ENCODE peak calls at places on chromosomes 2 and 18, in seven cellular contexts. R is HuH-7.5; B is NCI-H345; Y is T-helper 1 cell; G is astrocyte; F is activated naive CD4-positive, alpha-beta T cell; C is HEK293T. N is an unnamed sample.

GRCh38 chr2:12737226-12738111 is 20.7 kb downstream of the TRIB2 start:
- DNase-seq in C (no peak), G (no peak), B (no peak), R (no peak), F (no peak), Y (no peak), N (no peak)

GRCh38 chr18:26002375-26002774 is 88.0 kb downstream of the SS18 start:
- DNase-seq in G (no peak), B (no peak), Y (no peak), R (no peak), F (no peak), C (no peak), N (no peak)

GRCh38 chr2:144950874-144951560 is 431.1 kb upstream of the ZEB2 start:
- DNase-seq in Y (no peak), C (no peak), R (no peak), B (no peak), F (no peak), G (peak), N (no peak)

GRCh38 chr18:48658721-48659120 is 119.9 kb downstream of the CTIF start:
- DNase-seq in Y (no peak), B (no peak), F (no peak), R (no peak), C (no peak), G (no peak), N (no peak)

GRCh38 chr2:209624192-209624938 is 147.3 kb upstream of the UNC80 start:
- DNase-seq in C (no peak), F (no peak), Y (no peak), R (no peak), B (no peak), G (peak), N (no peak)

GRCh38 chr2:102235042-102235473 is 48.2 kb downstream of the IL1RL2 start:
- DNase-seq in R (no peak), G (no peak), F (no peak), C (no peak), B (no peak), Y (no peak), N (no peak)

GRCh38 chr2:12661472-12661871 is 55.3 kb upstream of the TRIB2 start:
- DNase-seq in R (no peak), G (no peak), F (no peak), C (no peak), Y (no peak), B (no peak), N (no peak)

GRCh38 chr2:112322919-112323318 is 47.5 kb downstream of the ZC3H6 start:
- DNase-seq in F (no peak), B (no peak), R (no peak), Y (no peak), C (no peak), G (no peak), N (no peak)

GRCh38 chr2:41910126-41910525 is 137.7 kb upstream of the PKDCC start:
- DNase-seq in Y (no peak), G (peak), F (no peak), C (no peak), R (no peak), B (no peak), N (no peak)

GRCh38 chr2:197312186-197312585 is 1.6 kb upstream of the ANKRD44 start:
- DNase-seq in G (no peak), R (no peak), F (no peak), C (no peak), B (no peak), Y (no peak), N (no peak)

GRCh38 chr2:241014224-241014623 is 15.8 kb downstream of the SNED1 start:
- DNase-seq in F (no peak), R (no peak), C (no peak), G (no peak), B (no peak), Y (no peak), N (no peak)

GRCh38 chr18:54532222-54532621 is 58.8 kb upstream of the DYNAP start:
- DNase-seq in R (no peak), C (no peak), F (no peak), G (no peak), Y (no peak), B (no peak), N (no peak)

GRCh38 chr2:228646061-228646460 is 464.6 kb upstream of the SPHKAP start:
- DNase-seq in F (no peak), G (peak), B (no peak), Y (no peak), R (no peak), C (no peak), N (no peak)

GRCh38 chr2:127218843-127219715 is 1.0 kb downstream of the CYP27C1 start:
- DNase-seq in G (no peak), B (no peak), Y (no peak), F (no peak), R (no peak), C (no peak), N (no peak)

GRCh38 chr2:36605273-36605672 is 7.3 kb upstream of the FEZ2 start:
- DNase-seq in B (no peak), R (no peak), Y (no peak), C (no peak), F (no peak), G (no peak), N (no peak)

GRCh38 chr18:42053188-42053781 is 98.3 kb downstream of the PIK3C3 start:
- DNase-seq in C (peak), G (peak), B (peak), F (peak), R (no peak), Y (peak), N (no peak)

GRCh38 chr18:30406728-30407127 is 635.8 kb downstream of the DSC3 start:
- DNase-seq in G (no peak), B (no peak), C (no peak), R (no peak), Y (no peak), F (no peak), N (no peak)

GRCh38 chr2:196544906-196545433 is 94.5 kb upstream of the CCDC150 start:
- DNase-seq in F (no peak), R (no peak), G (no peak), Y (no peak), B (no peak), C (no peak), N (no peak)

GRCh38 chr2:136423516-136423996 is 305.6 kb upstream of the CXCR4 start:
- DNase-seq in B (peak), G (peak), F (peak), Y (peak), C (peak), R (peak), N (peak)

GRCh38 chr18:34901299-34901698 is 139.9 kb upstream of the MAPRE2 start:
- DNase-seq in R (no peak), B (no peak), Y (no peak), G (no peak), F (no peak), C (no peak), N (no peak)

GRCh38 chr2:195575879-195576391 is 81.1 kb upstream of the SLC39A10 start:
- DNase-seq in B (peak), G (peak), Y (peak), R (peak), F (no peak), C (no peak), N (no peak)

GRCh38 chr2:29844713-29845320 is 76.6 kb downstream of the ALK start:
- DNase-seq in G (peak), B (no peak), C (no peak), Y (no peak), F (no peak), R (no peak), N (no peak)

GRCh38 chr2:102337012-102337411 is 18.6 kb upstream of the IL18R1 start:
- DNase-seq in Y (no peak), F (no peak), B (no peak), R (no peak), C (no peak), G (no peak), N (no peak)

GRCh38 chr18:75926811-75927210 is 499.3 kb upstream of the SMIM21 start:
- DNase-seq in Y (no peak), B (no peak), C (no peak), G (peak), F (no peak), R (no peak), N (no peak)

GRCh38 chr2:235146206-235146605 is 194.4 kb downstream of the SH3BP4 start:
- DNase-seq in R (no peak), C (no peak), F (no peak), G (no peak), B (no peak), Y (no peak), N (no peak)

GRCh38 chr2:120316528-120317179 is 29.3 kb upstream of the INHBB start:
- DNase-seq in Y (no peak), R (no peak), G (no peak), C (no peak), B (no peak), F (no peak), N (no peak)

GRCh38 chr2:233156001-233156400 is 95.5 kb upstream of the ATG16L1 start:
- DNase-seq in F (no peak), R (no peak), G (no peak), Y (no peak), B (no peak), C (no peak), N (no peak)

GRCh38 chr2:48601349-48601748 is 16.3 kb upstream of the GTF2A1L start:
- DNase-seq in G (peak), Y (no peak), C (peak), R (no peak), F (no peak), B (peak), N (no peak)

GRCh38 chr2:9364791-9365497 is 58.4 kb downstream of the ITGB1BP1 start:
- DNase-seq in Y (no peak), F (no peak), B (no peak), G (no peak), R (no peak), C (no peak), N (no peak)

GRCh38 chr2:170845343-170845742 is 28.7 kb downstream of the GAD1 start:
- DNase-seq in Y (no peak), R (no peak), F (no peak), B (no peak), G (no peak), C (peak), N (no peak)

GRCh38 chr18:51955136-51955535 is 384.9 kb upstream of the DCC start:
- DNase-seq in C (no peak), G (no peak), Y (no peak), B (no peak), R (no peak), F (no peak), N (no peak)

GRCh38 chr2:137173514-137173913 is 408.2 kb downstream of the THSD7B start:
- DNase-seq in Y (no peak), F (no peak), B (no peak), R (no peak), C (peak), G (peak), N (no peak)

GRCh38 chr18:24528857-24529256 is 68.4 kb downstream of the HRH4 start:
- DNase-seq in G (no peak), B (no peak), R (no peak), Y (no peak), F (no peak), C (no peak), N (no peak)

GRCh38 chr2:177344316-177344715 is 48.3 kb upstream of the AGPS start:
- DNase-seq in B (no peak), R (no peak), G (no peak), Y (no peak), C (no peak), F (no peak), N (no peak)

GRCh38 chr18:65753520-65753919 is 2.7 kb downstream of the CDH7 start:
- DNase-seq in Y (no peak), F (no peak), B (peak), R (no peak), C (peak), G (no peak), N (no peak)

GRCh38 chr2:212330263-212330662 is 208.3 kb downstream of the ERBB4 start:
- DNase-seq in C (no peak), F (no peak), Y (no peak), B (no peak), G (no peak), R (no peak), N (no peak)

GRCh38 chr2:45814951-45815621 is 163.6 kb downstream of the PRKCE start:
- DNase-seq in F (no peak), R (no peak), B (peak), G (no peak), C (no peak), Y (no peak), N (no peak)

N was measured in NCI-H187.